ENCODE peak calls at places on chromosomes 2 and 18, in four cellular contexts. One of them, this sample, is unnamed.
A peak's percentile ranks its signal among the peaks of the same experiment; 100 is the strongest.

GRCh38 chr18:57445488-57446319 is 10.5 kb downstream of the ONECUT2 start:
- DNase-seq in Calu3: peak; percentile 25
- DNase-seq in EL: no peak
- DNase-seq in body of pancreas: no peak
- DNase-seq in this sample: no peak

GRCh38 chr2:29723255-29724001 is 198.0 kb downstream of the ALK start:
- DNase-seq in Calu3: peak; percentile 6
- DNase-seq in EL: no peak
- DNase-seq in body of pancreas: no peak
- DNase-seq in this sample: no peak

GRCh38 chr2:111068435-111069058 is 52.2 kb upstream of the BCL2L11 start:
- DNase-seq in Calu3: peak; percentile 77
- DNase-seq in EL: no peak
- DNase-seq in body of pancreas: no peak
- DNase-seq in this sample: peak; percentile 84

GRCh38 chr18:43719264-43719795 is 442.0 kb upstream of the SYT4 start:
- DNase-seq in Calu3: peak; percentile 82
- DNase-seq in EL: peak; percentile 0
- DNase-seq in body of pancreas: no peak
- DNase-seq in this sample: no peak

GRCh38 chr2:157891630-157892016 is 15.5 kb upstream of the ACVR1 start:
- DNase-seq in EL: no peak
- DNase-seq in body of pancreas: no peak
- DNase-seq in Calu3: no peak
- DNase-seq in this sample: no peak

GRCh38 chr2:214808961-214809750 is at the start of gene BARD1:
- DNase-seq in EL: peak; percentile 72
- DNase-seq in body of pancreas: peak; percentile 37
- DNase-seq in Calu3: peak; percentile 51
- DNase-seq in this sample: peak; percentile 15

GRCh38 chr2:227052879-227053278 is 111.1 kb downstream of the COL4A4 start:
- DNase-seq in Calu3: no peak
- DNase-seq in body of pancreas: no peak
- DNase-seq in EL: no peak
- DNase-seq in this sample: peak; percentile 81

GRCh38 chr18:39318462-39318861 is 1752.9 kb upstream of the CELF4 start:
- DNase-seq in body of pancreas: no peak
- DNase-seq in EL: no peak
- DNase-seq in Calu3: no peak
- DNase-seq in this sample: no peak

GRCh38 chr2:174518397-174518796 is 31.6 kb upstream of the GPR155 start:
- DNase-seq in body of pancreas: no peak
- DNase-seq in EL: peak; percentile 14
- DNase-seq in Calu3: no peak
- DNase-seq in this sample: no peak

GRCh38 chr2:232770207-232770606 is 6.2 kb downstream of the KCNJ13 start:
- DNase-seq in body of pancreas: no peak
- DNase-seq in EL: no peak
- DNase-seq in Calu3: no peak
- DNase-seq in this sample: no peak

GRCh38 chr2:61178603-61179545 is 16.9 kb downstream of the C2orf74 start:
- DNase-seq in body of pancreas: no peak
- DNase-seq in Calu3: no peak
- DNase-seq in EL: peak; percentile 30
- DNase-seq in this sample: no peak

GRCh38 chr18:76373297-76373696 is 121.7 kb downstream of the ZNF516 start:
- DNase-seq in Calu3: no peak
- DNase-seq in body of pancreas: no peak
- DNase-seq in EL: no peak
- DNase-seq in this sample: no peak

GRCh38 chr18:7566587-7567486 is at the start of gene PTPRM:
- DNase-seq in EL: peak; percentile 87
- DNase-seq in body of pancreas: peak; percentile 85
- DNase-seq in Calu3: peak; percentile 86
- DNase-seq in this sample: peak; percentile 66

GRCh38 chr18:74613390-74613789 is 15.7 kb downstream of the ZNF407 start:
- DNase-seq in EL: no peak
- DNase-seq in body of pancreas: no peak
- DNase-seq in Calu3: no peak
- DNase-seq in this sample: no peak

GRCh38 chr2:15115786-15116185 is 445.3 kb downstream of the NBAS start:
- DNase-seq in Calu3: no peak
- DNase-seq in EL: no peak
- DNase-seq in body of pancreas: no peak
- DNase-seq in this sample: no peak

GRCh38 chr2:174704647-174705046 is 59.6 kb downstream of the CHRNA1 start:
- DNase-seq in Calu3: no peak
- DNase-seq in body of pancreas: no peak
- DNase-seq in EL: no peak
- DNase-seq in this sample: no peak

GRCh38 chr2:86382698-86383097 is 45.3 kb upstream of the REEP1 start:
- DNase-seq in body of pancreas: no peak
- DNase-seq in EL: no peak
- DNase-seq in Calu3: no peak
- DNase-seq in this sample: no peak

GRCh38 chr2:100292022-100292580 is 30.2 kb downstream of the LONRF2 start:
- DNase-seq in Calu3: peak; percentile 63
- DNase-seq in EL: peak; percentile 94
- DNase-seq in body of pancreas: no peak
- DNase-seq in this sample: no peak

GRCh38 chr2:203808041-203808750 is 59.4 kb upstream of the CTLA4 start:
- DNase-seq in Calu3: no peak
- DNase-seq in EL: peak; percentile 97
- DNase-seq in body of pancreas: no peak
- DNase-seq in this sample: no peak

GRCh38 chr2:156396126-156396525 is 40.1 kb upstream of the GPD2 start:
- DNase-seq in EL: no peak
- DNase-seq in Calu3: no peak
- DNase-seq in body of pancreas: no peak
- DNase-seq in this sample: no peak

GRCh38 chr18:79934311-79935097 is 16.9 kb downstream of the SLC66A2 start:
- DNase-seq in body of pancreas: peak; percentile 32
- DNase-seq in Calu3: no peak
- DNase-seq in EL: no peak
- DNase-seq in this sample: no peak

GRCh38 chr2:218286570-218287459 is 5.5 kb downstream of the TMBIM1 start:
- DNase-seq in body of pancreas: peak; percentile 92
- DNase-seq in Calu3: peak; percentile 94
- DNase-seq in EL: peak; percentile 96
- DNase-seq in this sample: no peak